ENCODE peak calls at places on chromosomes 4 and X, in nine cellular contexts. E is PC-3; L is IMR-90; Y is mammary epithelial cell; O is CD4-positive, alpha-beta T cell; R is heart right ventricle; S is H9; M is A549; U is cardiac muscle cell. A is an unnamed sample.

GRCh38 chr4:37837446-37837845 is 11.0 kb downstream of the PGM2 start:
- DNase-seq in O (no peak), U (peak), R (no peak), Y (peak), S (no peak), E (peak), M (no peak), L (peak), A (peak)

GRCh38 chrX:110316351-110317078 is 1.4 kb downstream of the AMMECR1 start:
- DNase-seq in R (no peak), E (no peak), O (no peak), U (peak), Y (no peak), S (no peak), L (no peak), M (no peak), A (no peak)

GRCh38 chrX:68443155-68443868 is 10.0 kb upstream of the OPHN1 start:
- DNase-seq in E (peak), M (no peak), U (peak), S (no peak), R (no peak), O (no peak), Y (peak), L (peak), A (no peak)

GRCh38 chrX:153515435-153515834 is 2.0 kb upstream of the ATP2B3 start:
- DNase-seq in O (no peak), U (no peak), S (no peak), Y (no peak), R (no peak), M (no peak), E (no peak), L (no peak), A (no peak)

GRCh38 chr4:2794707-2795557 is 2.0 kb downstream of the SH3BP2 start:
- DNase-seq in Y (no peak), M (peak), S (no peak), O (no peak), R (peak), U (peak), L (peak), E (no peak), A (no peak)

GRCh38 chr4:139154952-139155557 is 22.0 kb downstream of the ELF2 start:
- DNase-seq in Y (no peak), U (no peak), L (no peak), O (no peak), S (no peak), R (no peak), M (no peak), E (no peak), A (no peak)

GRCh38 chr4:125313989-125314602 is 659 bp upstream of the FAT4 start:
- DNase-seq in R (no peak), E (no peak), Y (no peak), U (no peak), L (peak), S (no peak), M (no peak), O (no peak), A (no peak)

GRCh38 chr4:79578613-79579012 is 170.6 kb upstream of the GK2 start:
- DNase-seq in Y (no peak), M (no peak), S (no peak), E (no peak), R (no peak), O (no peak), L (no peak), U (no peak), A (no peak)

GRCh38 chrX:12076046-12076445 is 62.2 kb upstream of the FRMPD4 start:
- DNase-seq in Y (peak), E (peak), M (peak), S (no peak), U (peak), L (peak), O (no peak), R (no peak), A (no peak)

GRCh38 chrX:103565197-103565596 is 20.1 kb upstream of the TCEAL4 start:
- DNase-seq in Y (no peak), M (no peak), R (no peak), S (no peak), O (no peak), E (no peak), L (no peak), U (peak), A (no peak)

GRCh38 chr4:106803107-106803506 is 233.0 kb downstream of the DKK2 start:
- DNase-seq in Y (no peak), R (no peak), M (no peak), U (no peak), S (no peak), L (no peak), O (no peak), E (peak), A (no peak)

GRCh38 chr4:106806158-106806797 is 229.8 kb downstream of the DKK2 start:
- DNase-seq in Y (peak), O (no peak), L (no peak), E (peak), S (no peak), R (no peak), U (no peak), M (no peak), A (no peak)

GRCh38 chr4:106810122-106810521 is 226.0 kb downstream of the DKK2 start:
- DNase-seq in S (no peak), Y (no peak), E (no peak), L (no peak), U (no peak), R (no peak), M (no peak), O (no peak), A (no peak)

DNA sequence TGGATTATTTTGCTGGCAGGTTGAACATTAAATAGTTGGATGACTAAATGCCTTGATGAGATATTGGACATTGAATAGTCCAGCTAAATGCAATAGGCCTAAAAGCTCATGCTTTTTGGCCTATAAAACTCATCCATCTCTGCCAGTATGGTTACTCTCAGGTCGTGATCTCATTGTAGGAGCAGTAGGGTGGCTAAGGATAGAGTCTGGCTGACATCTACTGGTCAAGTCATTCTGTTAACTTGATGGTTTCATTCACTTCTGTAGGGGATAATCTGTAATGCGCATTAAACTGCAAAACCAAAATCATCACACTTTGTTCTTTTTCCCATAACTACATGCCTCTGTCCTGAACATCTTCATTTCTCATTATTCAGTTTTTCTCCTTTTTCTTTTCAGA is 227.0 kb downstream of the DKK2 start:
- DNase-seq in E (peak), O (no peak), L (peak), Y (peak), U (peak), R (no peak), S (no peak), M (peak), A (peak)
- TF ChIP-seq CTCF in E (peak), O (no peak), L (peak), Y (peak), U (peak), R (peak), S (peak), M (peak), A (peak)

GRCh38 chrX:66164931-66165330 is 884 bp downstream of the HEPH start:
- DNase-seq in U (no peak), M (no peak), O (no peak), R (no peak), L (no peak), E (no peak), S (no peak), Y (no peak), A (no peak)
- H3K27ac ChIP-seq in U (no peak), M (no peak), O (no peak), R (no peak), L (no peak), E (no peak), S (no peak), Y (no peak), A (no peak)

GRCh38 chr4:108223313-108223712 is 54.6 kb upstream of the LEF1 start:
- DNase-seq in E (no peak), M (no peak), R (no peak), O (no peak), L (no peak), S (no peak), Y (no peak), U (no peak), A (no peak)

GRCh38 chr4:108219998-108220397 is 51.3 kb upstream of the LEF1 start:
- DNase-seq in L (no peak), U (no peak), S (no peak), E (no peak), M (no peak), O (no peak), R (no peak), Y (peak), A (no peak)

DNA sequence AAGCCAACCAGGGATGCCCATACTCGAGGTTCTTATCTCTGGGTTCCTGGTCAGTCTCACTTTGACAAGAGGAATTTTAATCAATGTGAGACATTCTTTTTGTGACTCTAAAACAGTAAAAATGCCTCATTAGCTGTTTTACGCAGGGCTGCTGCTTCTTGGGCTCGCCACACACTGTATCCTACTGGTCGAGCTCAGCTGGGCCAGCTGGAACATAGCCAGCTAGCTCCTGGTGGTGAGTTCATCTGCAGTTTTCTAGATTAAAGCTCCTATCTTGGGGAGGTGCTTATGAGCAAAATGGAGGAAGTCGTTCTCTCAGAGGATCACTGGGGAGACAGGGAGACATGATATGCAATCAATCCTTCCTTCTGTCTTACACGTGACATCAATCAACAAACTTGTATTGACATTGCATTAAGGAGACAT is 55.9 kb upstream of the LEF1 start:
- DNase-seq in E (no peak), L (peak), S (no peak), Y (no peak), R (no peak), O (no peak), U (peak), M (peak), A (no peak)
- TF ChIP-seq CTCF in E (no peak), L (no peak), S (no peak), Y (no peak), R (no peak), O (no peak), U (no peak), M (no peak), A (no peak)

DNA sequence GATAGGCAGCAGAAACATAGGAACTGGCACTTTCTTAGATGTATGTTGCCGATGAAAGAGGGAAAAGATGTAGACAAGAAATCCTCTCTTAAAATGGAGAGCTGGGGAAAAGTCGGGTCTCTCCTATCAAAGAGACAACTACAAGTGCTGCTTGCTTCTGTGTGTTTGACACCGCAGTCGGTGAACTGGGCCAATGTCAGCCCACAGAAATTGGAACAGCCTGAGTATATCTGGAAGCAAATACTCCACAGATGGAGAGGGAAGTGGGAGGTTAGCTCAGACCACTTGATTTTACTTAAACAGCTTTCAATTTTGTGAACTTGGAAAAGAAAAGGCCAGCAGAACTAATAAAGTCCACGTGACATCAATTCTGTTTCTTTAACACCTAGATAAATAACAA is 230.8 kb upstream of the FAT1 start:
- DNase-seq in U (no peak), L (no peak), S (no peak), R (no peak), E (no peak), O (no peak), Y (no peak), M (no peak), A (no peak)
- H3K27ac ChIP-seq in U (no peak), L (no peak), S (no peak), R (peak), E (no peak), O (no peak), Y (no peak), M (no peak), A (no peak)

DNA sequence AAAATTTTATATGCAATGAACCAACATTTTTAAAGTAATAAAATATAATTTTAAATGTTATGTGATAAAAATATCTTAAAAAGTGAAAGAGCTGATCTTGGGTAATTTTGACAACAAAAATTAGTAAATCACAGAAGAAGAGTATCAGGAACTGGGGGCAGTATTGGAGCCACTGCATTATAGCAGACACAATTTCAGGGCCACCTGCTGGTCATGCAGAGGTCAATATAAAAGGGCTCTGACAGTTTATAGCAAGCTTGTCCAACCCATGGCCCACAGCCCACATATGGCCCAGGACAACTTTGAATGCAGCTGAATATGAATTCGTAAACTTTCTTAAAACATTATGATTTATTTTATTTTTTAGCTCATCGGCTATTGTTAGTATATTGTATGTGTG is 13.0 kb upstream of the LEF1 start:
- DNase-seq in O (no peak), S (no peak), R (no peak), Y (no peak), U (no peak), L (no peak), E (no peak), M (no peak), A (no peak)
- TF ChIP-seq CTCF in O (peak), S (peak), R (no peak), Y (no peak), U (no peak), L (no peak), E (peak), M (peak), A (no peak)

GRCh38 chrX:10158279-10158939 is 1.6 kb downstream of the CLCN4 start:
- DNase-seq in S (peak), O (no peak), M (no peak), R (peak), U (no peak), E (no peak), Y (no peak), L (no peak), A (no peak)

GRCh38 chrX:10157032-10157341 is 212 bp downstream of the CLCN4 start:
- DNase-seq in E (peak), U (no peak), R (no peak), L (no peak), Y (no peak), S (no peak), M (no peak), O (no peak), A (no peak)

GRCh38 chrX:10156199-10157031 is at the start of gene CLCN4:
- DNase-seq in S (peak), U (peak), Y (no peak), L (no peak), R (peak), M (peak), E (peak), O (no peak), A (no peak)

GRCh38 chrX:10159069-10159468 is 2.3 kb downstream of the CLCN4 start:
- DNase-seq in R (no peak), U (no peak), E (no peak), S (no peak), M (no peak), L (no peak), O (no peak), Y (no peak), A (no peak)

GRCh38 chrX:10157545-10157944 is 770 bp downstream of the CLCN4 start:
- DNase-seq in O (no peak), R (no peak), U (peak), L (peak), E (peak), Y (no peak), S (no peak), M (no peak), A (no peak)
- H3K27ac ChIP-seq in O (no peak), R (peak), U (peak), L (no peak), E (peak), Y (no peak), S (no peak), M (peak), A (no peak)

GRCh38 chr4:5874811-5875465 is 17.9 kb downstream of the CRMP1 start:
- DNase-seq in Y (peak), E (peak), O (no peak), S (peak), L (peak), M (no peak), R (no peak), U (no peak), A (peak)
- TF ChIP-seq CTCF in Y (no peak), E (no peak), O (no peak), S (no peak), L (no peak), M (no peak), R (no peak), U (no peak), A (no peak)

DNA sequence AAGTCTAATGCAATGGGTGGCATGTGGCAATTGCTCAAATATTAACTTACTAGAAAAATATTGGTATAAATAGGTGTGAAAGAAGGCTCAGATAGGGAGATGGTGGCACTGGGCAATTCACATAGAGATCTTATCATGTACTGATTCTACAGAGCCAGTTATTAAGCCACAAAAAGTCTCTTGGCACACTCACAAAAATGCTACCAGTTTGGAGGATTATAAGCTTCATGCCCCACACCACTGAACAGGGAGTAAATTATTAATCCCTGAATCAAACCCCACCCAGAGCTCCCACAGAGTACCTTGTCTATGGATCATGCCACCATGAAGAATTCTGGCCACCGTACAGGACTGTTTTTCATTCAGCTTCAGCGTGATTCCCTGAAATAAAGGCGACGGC is 13.8 kb downstream of the MPP1 start:
- DNase-seq in S (no peak), M (no peak), L (no peak), R (no peak), U (no peak), Y (no peak), E (no peak), O (no peak), A (no peak)
- H3K27ac ChIP-seq in S (no peak), M (no peak), L (no peak), R (no peak), U (no peak), Y (no peak), E (no peak), O (no peak), A (no peak)

GRCh38 chr4:169774466-169775445 is 17.0 kb upstream of the HPF1 start:
- DNase-seq in L (no peak), Y (no peak), O (no peak), E (no peak), U (peak), S (peak), R (peak), M (no peak), A (no peak)
- TF ChIP-seq CTCF in L (peak), Y (no peak), O (peak), E (no peak), U (peak), S (no peak), R (peak), M (no peak), A (peak)

A was measured in RWPE1.